ENCODE peak calls at places on chromosomes 6 and 20, in eight cellular contexts. One of them, this sample, is unnamed.

GRCh38 chr6:4717856-4718255 is 58.3 kb upstream of the CDYL start:
- DNase-seq in astrocyte of the spinal cord: no peak
- DNase-seq in RWPE1: no peak
- DNase-seq in SHP77 treated with DMSO at 0.1 percent for 48 hours: no peak
- DNase-seq in ACHN: no peak
- DNase-seq in CD8-positive, alpha-beta T cell: no peak
- DNase-seq in SW480: no peak
- DNase-seq in testis: no peak
- DNase-seq in this sample: no peak

GRCh38 chr20:63529180-63529860 is 7.9 kb downstream of the PTK6 start:
- DNase-seq in ACHN: no peak
- DNase-seq in testis: no peak
- DNase-seq in SHP77 treated with DMSO at 0.1 percent for 48 hours: no peak
- DNase-seq in SW480: no peak
- DNase-seq in astrocyte of the spinal cord: no peak
- DNase-seq in CD8-positive, alpha-beta T cell: no peak
- DNase-seq in RWPE1: no peak
- DNase-seq in this sample: no peak

GRCh38 chr20:57649617-57650015 is 29.4 kb upstream of the ZBP1 start:
- DNase-seq in RWPE1: no peak
- DNase-seq in astrocyte of the spinal cord: no peak
- DNase-seq in ACHN: no peak
- DNase-seq in SW480: no peak
- DNase-seq in testis: no peak
- DNase-seq in SHP77 treated with DMSO at 0.1 percent for 48 hours: no peak
- DNase-seq in CD8-positive, alpha-beta T cell: no peak
- DNase-seq in this sample: no peak

GRCh38 chr20:2946988-2947961 is 74.0 kb downstream of the PTPRA start:
- DNase-seq in testis: peak
- DNase-seq in SHP77 treated with DMSO at 0.1 percent for 48 hours: no peak
- DNase-seq in RWPE1: no peak
- DNase-seq in astrocyte of the spinal cord: peak
- DNase-seq in CD8-positive, alpha-beta T cell: no peak
- DNase-seq in SW480: no peak
- DNase-seq in ACHN: no peak
- DNase-seq in this sample: no peak

GRCh38 chr20:58945967-58946631 is 35.0 kb upstream of the NELFCD start:
- DNase-seq in CD8-positive, alpha-beta T cell: no peak
- DNase-seq in astrocyte of the spinal cord: no peak
- DNase-seq in SW480: no peak
- DNase-seq in ACHN: no peak
- DNase-seq in testis: no peak
- DNase-seq in SHP77 treated with DMSO at 0.1 percent for 48 hours: no peak
- DNase-seq in RWPE1: no peak
- DNase-seq in this sample: no peak

GRCh38 chr20:17534077-17534476 is 2.9 kb upstream of the BFSP1 start:
- DNase-seq in testis: no peak
- DNase-seq in CD8-positive, alpha-beta T cell: no peak
- DNase-seq in ACHN: no peak
- DNase-seq in SHP77 treated with DMSO at 0.1 percent for 48 hours: no peak
- DNase-seq in SW480: no peak
- DNase-seq in RWPE1: no peak
- DNase-seq in astrocyte of the spinal cord: no peak
- DNase-seq in this sample: no peak

GRCh38 chr6:44035621-44036020 is 91.6 kb downstream of the MRPL14 start:
- DNase-seq in SHP77 treated with DMSO at 0.1 percent for 48 hours: no peak
- DNase-seq in RWPE1: no peak
- DNase-seq in astrocyte of the spinal cord: no peak
- DNase-seq in ACHN: no peak
- DNase-seq in CD8-positive, alpha-beta T cell: no peak
- DNase-seq in SW480: no peak
- DNase-seq in testis: no peak
- DNase-seq in this sample: no peak

GRCh38 chr20:53040678-53041674 is 68.8 kb downstream of the TSHZ2 start:
- DNase-seq in ACHN: no peak
- DNase-seq in SW480: no peak
- DNase-seq in SHP77 treated with DMSO at 0.1 percent for 48 hours: peak
- DNase-seq in RWPE1: peak
- DNase-seq in testis: no peak
- DNase-seq in CD8-positive, alpha-beta T cell: no peak
- DNase-seq in astrocyte of the spinal cord: no peak
- DNase-seq in this sample: no peak

GRCh38 chr6:100276311-100277057 is 188.2 kb downstream of the SIM1 start:
- DNase-seq in SW480: no peak
- DNase-seq in ACHN: no peak
- DNase-seq in testis: no peak
- DNase-seq in CD8-positive, alpha-beta T cell: no peak
- DNase-seq in RWPE1: no peak
- DNase-seq in astrocyte of the spinal cord: no peak
- DNase-seq in SHP77 treated with DMSO at 0.1 percent for 48 hours: no peak
- DNase-seq in this sample: no peak

GRCh38 chr6:15310680-15311079 is 64.8 kb downstream of the JARID2 start:
- DNase-seq in ACHN: no peak
- DNase-seq in SW480: no peak
- DNase-seq in astrocyte of the spinal cord: no peak
- DNase-seq in CD8-positive, alpha-beta T cell: no peak
- DNase-seq in RWPE1: no peak
- DNase-seq in SHP77 treated with DMSO at 0.1 percent for 48 hours: no peak
- DNase-seq in testis: no peak
- DNase-seq in this sample: no peak

GRCh38 chr20:4666001-4666470 is 55.7 kb upstream of the PRND start:
- DNase-seq in SW480: peak
- DNase-seq in SHP77 treated with DMSO at 0.1 percent for 48 hours: no peak
- DNase-seq in testis: no peak
- DNase-seq in astrocyte of the spinal cord: peak
- DNase-seq in RWPE1: peak
- DNase-seq in ACHN: no peak
- DNase-seq in CD8-positive, alpha-beta T cell: no peak
- DNase-seq in this sample: no peak

GRCh38 chr6:143176090-143177021 is 115.7 kb downstream of the AIG1 start:
- DNase-seq in SW480: no peak
- DNase-seq in RWPE1: peak
- DNase-seq in astrocyte of the spinal cord: peak
- DNase-seq in CD8-positive, alpha-beta T cell: no peak
- DNase-seq in ACHN: no peak
- DNase-seq in testis: peak
- DNase-seq in SHP77 treated with DMSO at 0.1 percent for 48 hours: no peak
- DNase-seq in this sample: no peak

GRCh38 chr6:118350881-118351430 is 197.1 kb upstream of the PLN start:
- DNase-seq in ACHN: no peak
- DNase-seq in SW480: no peak
- DNase-seq in RWPE1: no peak
- DNase-seq in testis: no peak
- DNase-seq in astrocyte of the spinal cord: no peak
- DNase-seq in CD8-positive, alpha-beta T cell: no peak
- DNase-seq in SHP77 treated with DMSO at 0.1 percent for 48 hours: no peak
- DNase-seq in this sample: no peak

GRCh38 chr6:161101517-161101916 is 109.9 kb downstream of the MAP3K4 start:
- DNase-seq in SW480: no peak
- DNase-seq in astrocyte of the spinal cord: peak
- DNase-seq in SHP77 treated with DMSO at 0.1 percent for 48 hours: no peak
- DNase-seq in ACHN: peak
- DNase-seq in RWPE1: no peak
- DNase-seq in testis: no peak
- DNase-seq in CD8-positive, alpha-beta T cell: no peak
- DNase-seq in this sample: no peak

This sample was measured in GM19239.